ENCODE peak calls at places on chromosomes 11 and 22, in seven cellular contexts. U, P, N, M, X, W and Y are unnamed samples.

GRCh38 chr11:115213007-115213406 is 291.2 kb downstream of the CADM1 start:
- DNase-seq in U (no peak), P (no peak), N (no peak), M (no peak), X (no peak), W (peak), Y (no peak)

GRCh38 chr22:50105529-50106100 is 15.8 kb downstream of the MOV10L1 start:
- DNase-seq in U (no peak), P (no peak), N (no peak), M (no peak), X (peak), W (no peak), Y (no peak)

GRCh38 chr11:63710476-63711217 is 29.3 kb downstream of the RTN3 start:
- DNase-seq in U (no peak), P (no peak), N (no peak), M (no peak), X (no peak), W (no peak), Y (no peak)

GRCh38 chr22:17159504-17159951 is 451 bp upstream of the HDHD5 start:
- DNase-seq in U (no peak), P (no peak), N (peak), M (no peak), X (peak), W (peak), Y (no peak)

GRCh38 chr11:134878785-134879184 is 466.7 kb upstream of the B3GAT1 start:
- DNase-seq in U (no peak), P (no peak), N (no peak), M (no peak), X (no peak), W (no peak), Y (peak)

GRCh38 chr11:115334932-115335788 is 169.1 kb downstream of the CADM1 start:
- DNase-seq in U (no peak), P (no peak), N (no peak), M (no peak), X (no peak), W (peak), Y (no peak)

GRCh38 chr11:73249858-73250773 is 22.0 kb upstream of the P2RY6 start:
- DNase-seq in U (no peak), P (no peak), N (no peak), M (no peak), X (peak), W (no peak), Y (no peak)

GRCh38 chr11:35967042-35967441 is 23.2 kb downstream of the LDLRAD3 start:
- DNase-seq in U (no peak), P (no peak), N (no peak), M (no peak), X (no peak), W (no peak), Y (no peak)

GRCh38 chr11:46724088-46724487 is 5.1 kb downstream of the F2 start:
- DNase-seq in U (no peak), P (no peak), N (no peak), M (no peak), X (no peak), W (no peak), Y (no peak)

DNA sequence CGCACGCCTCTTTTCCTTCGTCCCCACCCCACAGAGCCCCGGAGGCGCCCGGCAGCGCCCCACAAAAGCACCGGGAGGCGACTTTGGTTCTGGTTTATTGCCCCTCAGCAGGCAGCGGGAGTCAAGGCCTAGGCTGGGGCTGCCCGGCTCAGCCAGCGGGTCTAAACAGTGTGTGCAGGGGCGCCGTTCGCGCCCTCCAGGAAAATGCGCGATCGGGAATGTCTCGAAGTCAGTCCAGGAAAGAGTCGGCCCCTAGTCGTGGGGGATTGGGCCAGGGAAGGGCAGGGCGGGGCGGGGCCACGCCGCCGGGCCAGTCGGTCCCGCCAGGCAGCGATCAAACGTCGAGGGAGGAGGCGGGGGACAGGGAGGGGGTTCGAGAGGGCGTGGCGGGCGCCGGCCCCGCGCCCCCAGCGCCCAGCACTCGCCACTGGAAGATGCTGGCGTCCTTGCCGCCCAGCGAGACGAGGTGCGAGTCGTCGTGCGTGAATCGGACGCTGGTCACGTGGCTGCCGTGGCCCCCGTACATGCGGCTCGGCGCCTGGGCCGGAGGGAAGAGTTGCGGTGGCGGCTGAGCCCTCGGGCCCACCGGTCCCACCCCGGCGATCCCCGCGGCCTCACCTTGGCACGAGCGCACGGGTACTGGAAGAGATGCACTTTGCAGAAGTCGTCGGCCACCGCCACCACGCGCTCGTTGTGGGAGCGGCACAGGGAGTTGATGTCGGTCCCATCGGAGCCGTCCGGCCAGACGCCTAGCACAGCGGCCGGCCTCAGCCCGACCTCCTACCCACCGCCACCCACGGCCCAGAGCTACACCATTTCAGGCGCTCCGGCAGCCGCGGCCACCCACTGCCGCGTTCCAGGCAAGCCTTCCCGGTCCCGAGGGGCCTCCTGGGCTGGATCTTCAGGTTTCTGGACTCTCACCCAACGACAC is 741 bp upstream of the MTA2 start:
- DNase-seq in U (peak), P (no peak), N (peak), M (peak), X (no peak), W (peak), Y (no peak)
- TF ChIP-seq CTCF in U (no peak), P (no peak), N (no peak), M (no peak), X (no peak), W (peak), Y (no peak)

GRCh38 chr11:45233804-45234170 is 52.4 kb downstream of the SYT13 start:
- DNase-seq in U (no peak), P (no peak), N (no peak), M (no peak), X (no peak), W (no peak), Y (no peak)
- TF ChIP-seq CTCF in U (no peak), P (no peak), N (no peak), M (no peak), X (no peak), W (no peak), Y (peak)

GRCh38 chr22:35966314-35967045 is 62.1 kb downstream of the RBFOX2 start:
- DNase-seq in U (no peak), P (no peak), N (no peak), M (no peak), X (no peak), W (no peak), Y (no peak)
- TF ChIP-seq CTCF in U (no peak), P (no peak), N (no peak), M (no peak), X (no peak), W (no peak), Y (peak)

DNA sequence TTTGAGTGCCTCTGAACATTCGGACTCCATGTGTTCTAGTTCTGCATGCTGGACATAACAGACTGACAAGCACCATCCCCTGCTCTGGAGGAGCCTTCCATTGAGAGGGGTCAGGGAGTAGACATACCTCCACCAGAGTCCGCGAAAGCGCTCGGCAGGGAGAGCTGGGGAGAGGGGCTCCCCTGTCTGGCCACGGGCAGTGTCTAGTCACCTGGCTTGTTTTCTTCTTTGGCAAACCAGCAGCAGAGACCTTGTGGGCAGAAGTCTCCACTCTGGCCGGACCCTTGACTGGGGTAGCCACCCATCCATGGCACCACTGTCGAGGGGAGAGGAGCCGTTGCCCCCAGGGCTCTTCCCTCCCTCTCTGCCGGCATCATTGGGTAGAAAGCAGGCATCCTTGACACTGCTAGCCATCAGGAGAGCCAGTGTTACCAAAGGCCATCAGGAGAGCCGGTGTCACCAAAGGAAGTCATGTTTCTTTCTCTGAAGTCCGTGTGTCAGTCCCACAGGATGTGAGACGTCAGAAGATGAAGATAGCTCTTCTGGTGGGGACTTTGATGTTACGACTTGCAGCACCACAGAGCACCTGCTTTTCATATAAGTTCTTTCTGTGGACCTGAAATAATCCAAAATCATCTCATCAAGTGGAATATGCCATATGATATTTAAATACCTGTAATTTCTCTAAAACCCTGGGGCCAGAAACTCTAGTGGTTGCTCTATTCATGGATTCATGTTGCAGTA is 305.6 kb downstream of the TBC1D22A start:
- DNase-seq in U (no peak), P (no peak), N (no peak), M (no peak), X (no peak), W (no peak), Y (no peak)
- TF ChIP-seq CTCF in U (no peak), P (no peak), N (no peak), M (no peak), X (no peak), W (no peak), Y (no peak)

GRCh38 chr22:39684702-39685281 is 114.2 kb downstream of the CACNA1I start:
- DNase-seq in U (no peak), P (no peak), N (no peak), M (no peak), X (no peak), W (no peak), Y (no peak)
- TF ChIP-seq CTCF in U (no peak), P (no peak), N (no peak), M (no peak), X (no peak), W (no peak), Y (no peak)

GRCh38 chr11:17010851-17011420 is 3.3 kb downstream of the PLEKHA7 start:
- DNase-seq in U (no peak), P (no peak), N (no peak), M (no peak), X (no peak), W (peak), Y (no peak)

GRCh38 chr11:17014321-17014773 is at the start of gene PLEKHA7:
- DNase-seq in U (peak), P (no peak), N (no peak), M (no peak), X (no peak), W (peak), Y (peak)

GRCh38 chr11:17013548-17014320 is 480 bp downstream of the PLEKHA7 start:
- DNase-seq in U (peak), P (no peak), N (no peak), M (peak), X (no peak), W (peak), Y (peak)

GRCh38 chr11:17012179-17012578 is 2.0 kb downstream of the PLEKHA7 start:
- DNase-seq in U (no peak), P (no peak), N (no peak), M (no peak), X (no peak), W (peak), Y (no peak)

DNA sequence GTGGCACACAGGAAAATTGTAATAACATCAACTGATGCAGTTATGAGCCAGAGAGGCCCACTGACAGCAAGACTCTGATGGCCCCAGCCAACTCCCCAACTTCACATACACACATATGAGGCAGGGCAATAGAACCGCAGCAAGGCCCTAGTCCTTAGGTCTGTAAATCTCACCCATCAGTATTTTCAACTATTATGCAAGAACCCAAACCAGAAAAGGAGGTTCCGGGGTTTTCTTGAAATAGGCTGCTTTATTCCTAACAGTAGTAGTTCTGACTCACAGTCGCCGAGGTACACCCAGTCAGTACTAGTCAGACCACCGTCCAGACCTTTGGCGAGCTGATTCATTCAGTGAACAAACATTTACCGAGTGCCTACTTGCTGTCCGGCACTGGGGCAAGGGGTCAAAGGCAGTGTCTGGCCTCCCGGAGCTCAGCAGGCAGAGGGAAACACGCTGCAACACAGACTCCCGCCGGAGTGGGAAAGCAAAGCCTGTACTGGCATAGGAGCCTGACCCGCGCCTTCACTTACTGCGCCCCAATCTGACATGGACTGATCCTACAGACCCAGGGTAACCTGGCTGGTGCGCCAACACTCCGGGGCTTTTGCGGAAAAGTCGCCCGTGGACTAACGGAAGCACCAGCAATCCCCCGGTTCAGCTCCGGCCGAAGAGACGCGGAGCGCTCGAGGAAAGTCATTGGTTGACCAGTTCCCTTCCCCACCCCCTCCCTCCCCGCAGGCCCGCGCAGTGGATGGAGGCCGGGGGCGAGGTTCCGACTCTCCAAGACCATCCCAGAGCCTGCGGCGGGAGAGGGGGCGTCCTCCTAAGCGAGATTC is 1.3 kb downstream of the PLEKHA7 start:
- DNase-seq in U (peak), P (no peak), N (no peak), M (no peak), X (no peak), W (peak), Y (no peak)
- TF ChIP-seq CTCF in U (no peak), P (no peak), N (no peak), M (no peak), X (no peak), W (no peak), Y (no peak)